ENCODE peak calls at places on chromosome 10, in six cellular contexts. P, T, H, Y, D and Q are unnamed samples.

GRCh38 chr10:1347525-1347924 is 291.3 kb downstream of the WDR37 start:
- DNase-seq in P (no peak), T (no peak), H (no peak), Y (no peak), D (no peak), Q (no peak)

GRCh38 chr10:95650232-95650631 is 6.3 kb downstream of the ALDH18A1 start:
- DNase-seq in P (no peak), T (no peak), H (no peak), Y (no peak), D (no peak), Q (no peak)

GRCh38 chr10:47104786-47105385 is 193.7 kb downstream of the PTPN20 start:
- DNase-seq in P (no peak), T (no peak), H (no peak), Y (peak), D (no peak), Q (no peak)

GRCh38 chr10:31754803-31755624 is 173.6 kb downstream of the ARHGAP12 start:
- DNase-seq in P (no peak), T (no peak), H (no peak), Y (peak), D (peak), Q (peak)

GRCh38 chr10:29841724-29842649 is 207.2 kb upstream of the SVIL start:
- DNase-seq in P (no peak), T (peak), H (peak), Y (no peak), D (peak), Q (peak)

GRCh38 chr10:114384181-114384580 is 20.1 kb downstream of the AFAP1L2 start:
- DNase-seq in P (no peak), T (no peak), H (no peak), Y (no peak), D (peak), Q (no peak)

GRCh38 chr10:121812031-121812430 is 115.8 kb downstream of the ATE1 start:
- DNase-seq in P (no peak), T (no peak), H (no peak), Y (no peak), D (no peak), Q (no peak)

GRCh38 chr10:32095116-32095733 is 39.0 kb upstream of the KIF5B start:
- DNase-seq in P (no peak), T (no peak), H (no peak), Y (no peak), D (no peak), Q (no peak)

GRCh38 chr10:75344170-75344569 is 57.4 kb downstream of the ZNF503 start:
- DNase-seq in P (no peak), T (no peak), H (no peak), Y (no peak), D (no peak), Q (no peak)

GRCh38 chr10:36366843-36367242 is 724.7 kb upstream of the FZD8 start:
- DNase-seq in P (no peak), T (no peak), H (no peak), Y (no peak), D (no peak), Q (no peak)

GRCh38 chr10:86155034-86155656 is 211.4 kb downstream of the GRID1 start:
- DNase-seq in P (no peak), T (no peak), H (no peak), Y (no peak), D (no peak), Q (no peak)

GRCh38 chr10:69739561-69739960 is 62.1 kb upstream of the COL13A1 start:
- DNase-seq in P (no peak), T (no peak), H (no peak), Y (no peak), D (no peak), Q (no peak)

GRCh38 chr10:45470098-45471012 is 96.3 kb downstream of the ALOX5 start:
- DNase-seq in P (peak), T (no peak), H (no peak), Y (no peak), D (no peak), Q (peak)

GRCh38 chr10:44564801-44565200 is 179.9 kb upstream of the CXCL12 start:
- DNase-seq in P (no peak), T (no peak), H (no peak), Y (no peak), D (no peak), Q (no peak)

GRCh38 chr10:3699896-3700295 is 85.1 kb downstream of the KLF6 start:
- DNase-seq in P (no peak), T (no peak), H (no peak), Y (no peak), D (no peak), Q (no peak)

DNA sequence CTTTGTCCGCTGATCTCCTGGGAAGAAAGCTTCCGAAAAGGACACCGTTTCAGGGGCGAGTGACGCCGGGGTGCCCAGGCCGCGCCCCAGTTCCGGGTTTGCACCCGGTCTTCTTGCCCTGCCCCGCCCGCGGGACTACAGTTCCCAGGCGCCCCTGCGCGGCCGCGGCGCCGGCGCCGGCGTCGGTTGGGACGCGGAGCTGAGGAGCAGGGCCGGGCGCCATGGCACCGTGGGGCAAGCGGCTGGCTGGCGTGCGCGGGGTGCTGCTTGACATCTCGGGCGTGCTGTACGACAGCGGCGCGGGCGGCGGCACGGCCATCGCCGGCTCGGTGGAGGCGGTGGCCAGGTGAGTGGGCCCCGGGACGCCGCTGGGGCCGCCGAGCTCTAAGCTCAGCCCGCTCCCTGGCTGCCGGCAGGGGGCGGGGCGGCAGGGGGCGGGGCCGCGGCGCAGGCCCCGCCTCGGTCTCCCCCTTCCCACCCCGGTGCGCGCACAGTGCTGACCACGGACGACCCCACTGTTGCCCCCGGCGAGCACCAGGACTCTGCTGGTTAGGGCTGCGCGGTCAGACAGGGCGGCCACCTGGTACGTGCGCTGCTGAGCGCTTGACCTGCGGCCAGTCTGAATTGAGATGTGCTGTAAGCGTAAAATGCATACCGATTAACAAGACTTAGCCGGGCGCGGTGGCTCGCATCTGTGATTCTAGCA is at the start of gene LHPP:
- DNase-seq in P (peak), T (peak), H (peak), Y (peak), D (peak), Q (peak)
- TF ChIP-seq POLR2A in P (peak), T (no peak), H (no peak), Y (peak), D (no peak), Q (peak)

DNA sequence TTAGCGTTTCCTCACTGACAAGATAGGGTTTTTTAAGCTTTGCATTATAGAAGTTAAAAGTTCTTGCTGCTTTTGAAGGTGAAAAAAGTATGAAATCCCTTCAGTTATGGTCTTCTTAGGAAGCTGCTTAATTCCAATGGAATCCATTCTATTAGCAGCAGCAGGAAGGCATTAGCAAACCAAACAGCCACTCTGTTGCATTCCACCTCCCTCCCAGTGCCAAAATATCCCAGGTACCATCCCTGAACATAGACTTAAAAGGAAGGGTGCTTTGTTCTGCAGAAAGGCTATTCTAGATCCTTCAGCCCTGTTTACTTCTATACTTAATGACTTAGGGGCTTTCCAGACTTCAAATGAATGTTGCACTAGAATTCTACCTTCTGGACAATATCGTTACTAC is 23.8 kb downstream of the ENO4 start:
- DNase-seq in P (no peak), T (no peak), H (no peak), Y (no peak), D (no peak), Q (no peak)
- TF ChIP-seq CTCF in P (no peak), T (no peak), H (no peak), Y (no peak), D (no peak), Q (no peak)

DNA sequence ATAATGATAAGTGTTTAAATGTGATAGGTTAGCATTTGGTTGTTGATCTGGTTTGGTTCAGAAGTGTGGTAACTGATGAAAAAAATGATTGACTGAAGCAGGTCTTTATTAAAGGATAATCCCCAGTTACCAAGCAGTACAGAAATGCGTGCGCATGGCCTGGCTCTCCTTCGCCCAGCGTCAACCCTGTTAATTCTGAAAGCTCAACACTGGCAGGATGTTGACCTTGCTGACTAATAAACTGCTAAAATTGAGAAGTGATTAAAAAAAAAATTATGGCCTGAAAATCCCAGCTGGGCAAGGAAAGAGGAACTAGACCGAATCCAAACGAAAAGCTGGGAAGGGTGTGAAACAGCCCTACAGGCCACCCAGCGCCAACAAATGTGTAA is 755 bp downstream of the SHTN1 start:
- DNase-seq in P (no peak), T (no peak), H (no peak), Y (no peak), D (no peak), Q (no peak)
- H3K4me3 ChIP-seq in P (peak), T (peak), H (peak), Y (peak), D (peak), Q (peak)

GRCh38 chr10:42866115-42866995 is 83.8 kb downstream of the BMS1 start:
- DNase-seq in P (peak), T (peak), H (no peak), Y (peak), D (peak), Q (peak)
- TF ChIP-seq POLR2A in P (no peak), T (no peak), H (no peak), Y (no peak), D (no peak), Q (no peak)

DNA sequence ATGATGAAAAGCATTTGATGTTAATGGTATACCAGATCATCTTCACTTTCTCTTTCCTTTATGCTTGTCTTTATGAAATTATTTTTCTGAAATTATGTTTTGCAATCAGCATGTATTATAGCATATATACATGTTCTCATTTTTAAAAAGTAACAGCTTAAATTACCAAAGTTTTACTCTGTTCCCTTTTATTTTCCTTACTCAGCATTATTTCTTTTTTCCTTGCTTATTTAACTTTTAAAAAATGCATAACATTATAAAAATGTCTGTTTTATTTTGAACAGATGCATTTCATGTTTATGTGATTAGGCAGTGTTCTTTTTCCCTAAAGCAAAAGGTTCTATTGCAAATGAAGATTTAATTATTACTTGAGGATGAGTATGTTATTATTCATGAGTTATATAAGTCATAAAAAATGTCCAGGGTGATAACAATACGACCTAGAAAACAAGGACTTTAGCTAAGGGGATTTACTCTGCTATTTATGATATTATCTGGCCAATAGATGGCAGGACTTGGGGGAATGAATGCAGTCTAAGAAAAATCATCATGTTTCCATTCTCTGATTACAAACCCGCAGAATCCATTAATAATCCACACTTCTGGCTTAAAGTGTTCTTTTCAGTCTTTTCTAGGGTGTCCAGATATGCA is 38.5 kb downstream of the CABCOCO1 start:
- DNase-seq in P (no peak), T (no peak), H (no peak), Y (no peak), D (no peak), Q (no peak)
- TF ChIP-seq CTCF in P (no peak), T (no peak), H (no peak), Y (no peak), D (no peak), Q (no peak)